ENCODE peak calls at places on chromosomes 6 and 20, in eight cellular contexts. Y is fibroblast of pulmonary artery, H is AG09319, G is fibroblast of villous mesenchyme, N is mesothelial cell of epicardium, K is neural progenitor cell, W is Calu3, Z is GM13976. B is an unnamed sample.

GRCh38 chr6:54614499-54615195 is 231.9 kb upstream of the FAM83B start:
- DNase-seq in Y (no peak), H (no peak), G (no peak), N (no peak), K (peak; percentile 37), W (no peak), Z (no peak), B (no peak)

GRCh38 chr6:69775941-69776340 is 20.9 kb downstream of the LMBRD1 start:
- DNase-seq in Y (no peak), H (no peak), G (no peak), N (no peak), K (no peak), W (no peak), Z (no peak), B (no peak)

GRCh38 chr6:11613858-11614257 is 76.3 kb downstream of the TMEM170B start:
- DNase-seq in Y (peak; percentile 90), H (peak; percentile 67), G (peak; percentile 94), N (no peak), K (no peak), W (peak; percentile 32), Z (no peak), B (no peak)

GRCh38 chr6:97882755-97883154 is 599.7 kb upstream of the MMS22L start:
- DNase-seq in Y (no peak), H (no peak), G (no peak), N (no peak), K (no peak), W (no peak), Z (no peak), B (no peak)

GRCh38 chr6:118774596-118774995 is 119.4 kb upstream of the ASF1A start:
- DNase-seq in Y (no peak), H (no peak), G (no peak), N (no peak), K (no peak), W (no peak), Z (no peak), B (no peak)

GRCh38 chr6:122789078-122789861 is at the start of gene SMPDL3A:
- DNase-seq in Y (peak; percentile 87), H (peak; percentile 69), G (peak; percentile 95), N (peak; percentile 30), K (peak; percentile 88), W (peak; percentile 80), Z (peak; percentile 66), B (peak; percentile 38)

GRCh38 chr20:56422131-56422823 is 10.2 kb downstream of the CASS4 start:
- DNase-seq in Y (peak; percentile 80), H (no peak), G (peak; percentile 79), N (no peak), K (no peak), W (peak; percentile 40), Z (no peak), B (peak; percentile 85)

GRCh38 chr6:83709748-83710050 is 798 bp upstream of the SNAP91 start:
- DNase-seq in Y (no peak), H (no peak), G (no peak), N (no peak), K (no peak), W (no peak), Z (no peak), B (no peak)

GRCh38 chr20:58075980-58076749 is 152.3 kb downstream of the ANKRD60 start:
- DNase-seq in Y (peak; percentile 31), H (no peak), G (no peak), N (no peak), K (no peak), W (no peak), Z (no peak), B (no peak)

GRCh38 chr20:51752343-51752951 is 15.7 kb downstream of the ATP9A start:
- DNase-seq in Y (peak; percentile 74), H (peak; percentile 57), G (peak; percentile 79), N (no peak), K (no peak), W (peak; percentile 47), Z (no peak), B (no peak)

GRCh38 chr6:146388736-146389364 is 154.8 kb upstream of the RAB32 start:
- DNase-seq in Y (no peak), H (no peak), G (no peak), N (no peak), K (peak; percentile 85), W (no peak), Z (no peak), B (no peak)

GRCh38 chr6:63576985-63577712 is 4.9 kb downstream of the LOC128125822 start:
- DNase-seq in Y (no peak), H (no peak), G (no peak), N (no peak), K (no peak), W (no peak), Z (no peak), B (no peak)

GRCh38 chr6:131819507-131820228 is 11.8 kb downstream of the ENPP1 start:
- DNase-seq in Y (peak; percentile 61), H (peak; percentile 72), G (peak; percentile 90), N (no peak), K (no peak), W (peak; percentile 22), Z (peak; percentile 12), B (no peak)

GRCh38 chr6:168292911-168293310 is 26.7 kb downstream of the DACT2 start:
- DNase-seq in Y (no peak), H (no peak), G (no peak), N (no peak), K (no peak), W (no peak), Z (no peak), B (no peak)

GRCh38 chr6:121688974-121689373 is 253.5 kb downstream of the GJA1 start:
- DNase-seq in Y (no peak), H (no peak), G (no peak), N (no peak), K (no peak), W (no peak), Z (no peak), B (peak; percentile 60)

GRCh38 chr6:168462454-168462853 is 21.5 kb downstream of the SMOC2 start:
- DNase-seq in Y (no peak), H (no peak), G (no peak), N (no peak), K (no peak), W (no peak), Z (no peak), B (no peak)

GRCh38 chr20:39706089-39706721 is 744.1 kb downstream of the DHX35 start:
- DNase-seq in Y (no peak), H (no peak), G (no peak), N (peak; percentile 24), K (no peak), W (no peak), Z (no peak), B (no peak)

GRCh38 chr6:114084327-114084890 is 113.5 kb upstream of the HDAC2 start:
- DNase-seq in Y (no peak), H (peak; percentile 19), G (no peak), N (no peak), K (no peak), W (no peak), Z (no peak), B (no peak)

GRCh38 chr6:33271098-33271607 is 523 bp downstream of the VPS52 start:
- DNase-seq in Y (peak; percentile 24), H (no peak), G (no peak), N (no peak), K (no peak), W (no peak), Z (no peak), B (no peak)

GRCh38 chr6:141484726-141485125 is 648.0 kb upstream of the GJE1 start:
- DNase-seq in Y (no peak), H (no peak), G (peak; percentile 21), N (no peak), K (no peak), W (no peak), Z (no peak), B (peak; percentile 90)

GRCh38 chr6:90541221-90541620 is 45.7 kb downstream of the MAP3K7 start:
- DNase-seq in Y (no peak), H (no peak), G (no peak), N (no peak), K (no peak), W (no peak), Z (no peak), B (no peak)

GRCh38 chr6:108113557-108114519 is 39.3 kb upstream of the OSTM1 start:
- DNase-seq in Y (peak; percentile 72), H (no peak), G (peak; percentile 64), N (no peak), K (peak; percentile 76), W (peak; percentile 64), Z (peak; percentile 62), B (peak; percentile 78)

GRCh38 chr6:17584241-17584803 is 15.8 kb upstream of the FAM8A1 start:
- DNase-seq in Y (peak; percentile 89), H (peak; percentile 57), G (peak; percentile 86), N (no peak), K (peak; percentile 74), W (peak; percentile 23), Z (peak; percentile 57), B (peak; percentile 64)

GRCh38 chr20:58818585-58819285 is 32.0 kb downstream of the GNAS-AS1 start:
- DNase-seq in Y (peak; percentile 6), H (peak; percentile 18), G (peak; percentile 56), N (no peak), K (no peak), W (no peak), Z (no peak), B (peak; percentile 92)

GRCh38 chr20:23118144-23118543 is 32.0 kb upstream of the CD93 start:
- DNase-seq in Y (no peak), H (no peak), G (no peak), N (no peak), K (no peak), W (no peak), Z (peak; percentile 78), B (no peak)
- TF ChIP-seq CTCF in Y (no peak), H (no peak), G (no peak), N (no peak), K (no peak), W (no peak), Z (no peak), B (no peak)

GRCh38 chr20:6629564-6629963 is 137.9 kb upstream of the BMP2 start:
- DNase-seq in Y (no peak), H (no peak), G (no peak), N (no peak), K (no peak), W (no peak), Z (no peak), B (no peak)
- TF ChIP-seq CTCF in Y (no peak), H (no peak), G (no peak), N (no peak), K (no peak), W (no peak), Z (no peak), B (no peak)

GRCh38 chr20:34579191-34579661 is 20.7 kb downstream of the MAP1LC3A start:
- DNase-seq in Y (peak; percentile 86), H (peak; percentile 49), G (peak; percentile 78), N (no peak), K (no peak), W (peak; percentile 71), Z (no peak), B (peak; percentile 53)
- TF ChIP-seq CTCF in Y (peak; percentile 87), H (peak; percentile 90), G (peak; percentile 77), N (no peak), K (no peak), W (peak; percentile 64), Z (no peak), B (peak; percentile 24)

DNA sequence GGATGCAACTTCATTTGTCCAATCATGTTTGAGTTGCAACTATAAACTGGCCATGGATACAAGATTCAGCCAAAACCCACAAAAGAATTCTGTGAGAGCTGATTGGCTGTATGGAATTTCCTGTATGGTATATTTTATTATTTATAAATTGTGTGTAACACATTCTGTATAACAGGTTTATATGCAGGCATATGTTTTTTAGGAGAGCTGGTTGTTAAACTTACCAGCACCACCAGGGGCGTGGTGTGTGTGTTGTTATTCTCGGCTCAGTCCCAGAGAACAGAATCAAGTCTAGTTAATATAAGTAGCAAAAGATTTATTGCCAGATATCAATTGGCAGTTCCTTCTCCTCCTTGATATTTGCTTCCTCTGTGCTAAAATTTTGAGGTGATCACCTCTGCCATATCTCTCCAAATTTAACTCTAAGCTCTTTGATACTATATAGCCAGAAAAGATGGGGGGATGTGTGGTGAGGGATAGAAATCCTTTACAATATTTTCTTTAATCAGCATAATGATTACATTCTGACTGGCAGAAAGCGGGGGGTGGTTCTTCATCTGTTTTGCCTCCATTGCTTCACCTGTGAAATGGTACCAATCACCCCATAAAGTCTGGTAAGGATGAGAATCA is 22.9 kb downstream of the CNBD2 start:
- DNase-seq in Y (peak; percentile 54), H (no peak), G (peak; percentile 23), N (no peak), K (peak; percentile 42), W (peak; percentile 72), Z (no peak), B (peak; percentile 44)
- TF ChIP-seq CTCF in Y (peak; percentile 62), H (peak; percentile 56), G (peak; percentile 58), N (peak; percentile 56), K (peak; percentile 55), W (peak; percentile 50), Z (peak; percentile 25), B (peak; percentile 53)